ENCODE peak calls at places on chromosomes 1 and 21, in five cellular contexts. I is left ventricle myocardium inferior; L is CD4-positive, alpha-beta memory T cell; P is NCI-H774; C is astrocyte of the spinal cord. Q is an unnamed sample.

GRCh38 chr1:211952299-211952698 is 83.1 kb downstream of the INTS7 start:
- DNase-seq in I (no peak), L (no peak), P (no peak), C (no peak), Q (no peak)

GRCh38 chr21:45152265-45152746 is 77.9 kb downstream of the ADARB1 start:
- DNase-seq in I (peak; percentile 33), L (peak; percentile 69), P (no peak), C (peak; percentile 26), Q (peak; percentile 90)

GRCh38 chr1:234861761-234862160 is 251.8 kb upstream of the IRF2BP2 start:
- DNase-seq in I (no peak), L (no peak), P (no peak), C (no peak), Q (no peak)

GRCh38 chr1:197985340-197985739 is 68.2 kb downstream of the LHX9 start:
- DNase-seq in I (no peak), L (no peak), P (no peak), C (no peak), Q (no peak)

GRCh38 chr1:1272341-1273151 is 1.1 kb downstream of the UBE2J2 start:
- DNase-seq in I (no peak), L (peak; percentile 45), P (no peak), C (no peak), Q (no peak)

GRCh38 chr1:175201061-175201508 is 8.5 kb upstream of the KIAA0040 start:
- DNase-seq in I (no peak), L (no peak), P (no peak), C (peak; percentile 17), Q (no peak)

GRCh38 chr21:26391166-26391565 is 181.9 kb downstream of the CYYR1 start:
- DNase-seq in I (no peak), L (no peak), P (no peak), C (no peak), Q (peak; percentile 32)

GRCh38 chr1:198320748-198321147 is 163.9 kb downstream of the NEK7 start:
- DNase-seq in I (no peak), L (no peak), P (no peak), C (no peak), Q (no peak)

GRCh38 chr1:28815533-28815932 is 3.6 kb downstream of the OPRD1 start:
- DNase-seq in I (no peak), L (no peak), P (no peak), C (no peak), Q (peak; percentile 10)

GRCh38 chr1:155181371-155182051 is 7.9 kb downstream of the TRIM46 start:
- DNase-seq in I (no peak), L (no peak), P (no peak), C (no peak), Q (no peak)

GRCh38 chr1:7117599-7118281 is 332.5 kb downstream of the CAMTA1 start:
- DNase-seq in I (no peak), L (no peak), P (no peak), C (peak; percentile 96), Q (peak; percentile 83)

GRCh38 chr1:205343431-205344009 is 13.2 kb downstream of the KLHDC8A start:
- DNase-seq in I (no peak), L (no peak), P (peak; percentile 16), C (no peak), Q (no peak)

GRCh38 chr1:24003331-24003972 is 23.3 kb upstream of the SRSF10 start:
- DNase-seq in I (no peak), L (no peak), P (no peak), C (peak; percentile 86), Q (peak; percentile 90)